ENCODE peak calls at places on chromosome 14, in seven cellular contexts. O, M, I, G, H, L and E are unnamed samples.

GRCh38 chr14:104333903-104334811 is 195.8 kb downstream of the KIF26A start:
- DNase-seq in H (peak; percentile 41), M (no peak), G (no peak), I (no peak), L (no peak), O (no peak), E (no peak)

GRCh38 chr14:75542585-75543091 is 20.4 kb downstream of the BATF start:
- DNase-seq in H (peak; percentile 87), I (peak; percentile 84), G (peak; percentile 84), L (peak; percentile 77), O (peak; percentile 79), M (peak; percentile 68), E (peak; percentile 26)

GRCh38 chr14:55689971-55690871 is 110.2 kb downstream of the KTN1 start:
- DNase-seq in G (no peak), H (no peak), M (no peak), I (no peak), O (no peak), L (no peak), E (no peak)

GRCh38 chr14:97120204-97121120 is 323.3 kb downstream of the VRK1 start:
- DNase-seq in I (peak; percentile 73), O (no peak), M (no peak), H (no peak), L (no peak), G (no peak), E (no peak)

GRCh38 chr14:92728781-92729364 is 19.6 kb downstream of the LGMN start:
- DNase-seq in O (no peak), I (no peak), H (peak; percentile 54), G (peak; percentile 42), M (no peak), L (no peak), E (no peak)

GRCh38 chr14:54829486-54830224 is 73.0 kb downstream of the GCH1 start:
- DNase-seq in G (no peak), I (no peak), O (no peak), L (no peak), M (no peak), H (no peak), E (no peak)

GRCh38 chr14:30896435-30896834 is 22.1 kb downstream of the COCH start:
- DNase-seq in H (no peak), I (no peak), O (no peak), G (no peak), L (no peak), M (no peak), E (no peak)

GRCh38 chr14:92747701-92748258 is 647 bp downstream of the LGMN start:
- DNase-seq in H (no peak), O (no peak), M (no peak), G (no peak), L (no peak), I (no peak), E (no peak)

GRCh38 chr14:89351958-89352404 is 65.1 kb downstream of the FOXN3 start:
- DNase-seq in L (no peak), M (no peak), H (no peak), G (no peak), I (no peak), O (no peak), E (no peak)

GRCh38 chr14:58082011-58082410 is 70.0 kb downstream of the ARMH4 start:
- DNase-seq in L (no peak), H (no peak), O (no peak), M (no peak), I (no peak), G (no peak), E (no peak)

GRCh38 chr14:24196071-24197061 is 1.1 kb upstream of the TM9SF1 start:
- DNase-seq in O (no peak), H (no peak), G (no peak), M (no peak), I (no peak), L (no peak), E (no peak)

GRCh38 chr14:104422301-104423223 is 157.0 kb upstream of the C14orf180 start:
- DNase-seq in I (no peak), G (no peak), H (no peak), M (no peak), L (peak; percentile 36), O (no peak), E (no peak)

GRCh38 chr14:29798078-29798477 is 129.6 kb downstream of the PRKD1 start:
- DNase-seq in I (no peak), O (no peak), G (no peak), H (no peak), M (no peak), L (no peak), E (no peak)

GRCh38 chr14:66662374-66662773 is 154.4 kb downstream of the GPHN start:
- DNase-seq in O (no peak), L (no peak), I (no peak), G (no peak), H (no peak), M (no peak), E (no peak)

GRCh38 chr14:77140343-77140936 is 1.2 kb downstream of the ZDHHC22 start:
- DNase-seq in I (no peak), O (no peak), H (no peak), G (no peak), M (no peak), L (no peak), E (no peak)

GRCh38 chr14:81311816-81312215 is 88.3 kb downstream of the STON2 start:
- DNase-seq in M (no peak), I (no peak), H (no peak), O (no peak), L (no peak), G (no peak), E (no peak)

GRCh38 chr14:81314443-81315175 is 85.5 kb downstream of the STON2 start:
- DNase-seq in G (no peak), H (no peak), L (no peak), O (no peak), I (no peak), M (no peak), E (no peak)

GRCh38 chr14:81313775-81314429 is 86.2 kb downstream of the STON2 start:
- DNase-seq in H (no peak), M (no peak), L (no peak), O (no peak), G (no peak), I (no peak), E (no peak)

GRCh38 chr14:81312289-81312876 is 87.7 kb downstream of the STON2 start:
- DNase-seq in H (no peak), M (no peak), G (no peak), O (no peak), I (no peak), L (no peak), E (no peak)

DNA sequence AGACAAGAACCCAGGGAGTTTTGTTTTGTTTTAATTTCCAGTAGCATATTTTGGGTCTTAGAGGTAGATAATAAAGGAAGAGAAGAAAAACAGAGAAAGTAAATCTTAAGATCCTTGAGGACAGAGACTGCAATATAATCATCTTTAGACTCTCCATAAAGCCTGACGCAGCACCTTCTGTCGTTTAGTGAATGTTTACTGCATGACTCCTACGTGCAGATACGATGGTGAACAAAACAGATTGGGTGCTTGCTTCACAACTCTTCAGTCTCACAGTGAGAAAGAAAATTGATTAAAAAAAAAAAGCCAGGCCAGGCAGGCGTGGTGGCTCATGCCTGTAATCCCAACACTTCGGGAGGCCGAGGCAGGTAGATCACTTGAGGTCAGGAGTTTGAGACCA is 86.9 kb downstream of the STON2 start:
- DNase-seq in I (no peak), H (no peak), G (no peak), M (no peak), O (no peak), L (no peak), E (no peak)
- H3K4me1 ChIP-seq in I (no peaks in the 10 kb centered on the region), H (peaks cover 7% of the 10 kb centered on the region), G (peaks cover 49% of the 10 kb centered on the region), M (no peaks in the 10 kb centered on the region), O (no peaks in the 10 kb centered on the region), L (peaks cover 4% of the 10 kb centered on the region), E (peaks cover 61% of the 10 kb centered on the region)

GRCh38 chr14:99382071-99382640 is 98.5 kb downstream of the SETD3 start:
- DNase-seq in I (no peak), G (no peak), H (no peak), M (no peak), L (no peak), O (peak; percentile 48), E (no peak)

GRCh38 chr14:99380991-99381687 is 99.5 kb downstream of the SETD3 start:
- DNase-seq in I (no peak), L (no peak), O (peak; percentile 62), M (no peak), G (no peak), H (no peak), E (no peak)

GRCh38 chr14:99378782-99379214 is 101.9 kb downstream of the SETD3 start:
- DNase-seq in I (no peak), L (no peak), O (peak; percentile 44), M (no peak), H (no peak), G (no peak), E (no peak)

GRCh38 chr14:99381688-99382060 is 99.0 kb downstream of the SETD3 start:
- DNase-seq in H (no peak), M (no peak), L (no peak), G (no peak), I (no peak), O (peak; percentile 35), E (no peak)

DNA sequence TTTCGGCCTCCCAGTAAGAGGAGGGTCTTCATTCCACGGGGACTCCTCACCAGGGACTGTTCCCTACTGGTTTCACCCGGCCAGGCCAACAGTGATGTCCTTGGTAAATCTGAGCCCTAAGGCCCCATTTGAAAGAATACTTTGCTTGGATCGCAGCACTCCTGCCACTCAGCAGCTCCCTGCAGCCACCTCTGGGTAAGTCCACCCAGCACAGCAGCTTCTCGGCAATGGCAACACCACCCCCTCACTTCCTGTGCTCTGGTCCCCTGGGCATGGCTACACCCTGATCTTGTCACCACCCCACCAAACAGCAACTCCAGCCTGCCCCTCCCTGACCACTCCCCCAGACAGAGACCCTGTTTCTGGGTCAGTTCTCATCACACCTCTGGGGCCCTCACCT is 100.3 kb downstream of the SETD3 start:
- DNase-seq in L (no peak), O (peak; percentile 54), M (no peak), G (no peak), H (no peak), I (no peak), E (no peak)
- H3K4me1 ChIP-seq in L (no peaks in the 10 kb centered on the region), O (no peaks in the 10 kb centered on the region), M (no peaks in the 10 kb centered on the region), G (no peaks in the 10 kb centered on the region), H (no peaks in the 10 kb centered on the region), I (no peaks in the 10 kb centered on the region), E (peaks cover 4% of the 10 kb centered on the region)

GRCh38 chr14:52875707-52876106 is 75.1 kb downstream of the FERMT2 start:
- DNase-seq in H (no peak), M (no peak), G (no peak), I (no peak), O (no peak), L (no peak), E (no peak)

GRCh38 chr14:52871606-52872005 is 79.2 kb downstream of the FERMT2 start:
- DNase-seq in G (no peak), M (no peak), I (no peak), O (no peak), H (no peak), L (no peak), E (no peak)

GRCh38 chr14:52873694-52874093 is 77.2 kb downstream of the FERMT2 start:
- DNase-seq in O (no peak), G (no peak), H (no peak), I (no peak), M (no peak), L (peak; percentile 67), E (no peak)

GRCh38 chr14:52874389-52874788 is 76.5 kb downstream of the FERMT2 start:
- DNase-seq in L (no peak), O (no peak), I (no peak), G (no peak), H (no peak), M (no peak), E (no peak)

GRCh38 chr14:52873096-52873495 is 77.8 kb downstream of the FERMT2 start:
- DNase-seq in L (no peak), H (no peak), O (no peak), M (no peak), I (no peak), G (no peak), E (no peak)
- H3K4me1 ChIP-seq in L (peaks cover 6% of the 10 kb centered on the region), H (no peaks in the 10 kb centered on the region), O (no peaks in the 10 kb centered on the region), M (no peaks in the 10 kb centered on the region), I (no peaks in the 10 kb centered on the region), G (peaks cover 10% of the 10 kb centered on the region), E (peaks cover 4% of the 10 kb centered on the region)

GRCh38 chr14:65286443-65286842 is 126.1 kb upstream of the FUT8 start:
- DNase-seq in M (no peak), G (no peak), L (no peak), H (no peak), O (no peak), I (no peak), E (no peak)
- H3K4me1 ChIP-seq in M (no peaks in the 10 kb centered on the region), G (peaks cover 15% of the 10 kb centered on the region), L (no peaks in the 10 kb centered on the region), H (peaks cover 31% of the 10 kb centered on the region), O (no peaks in the 10 kb centered on the region), I (peaks cover 67% of the 10 kb centered on the region), E (no peaks in the 10 kb centered on the region)